ENCODE peak calls at places on chromosomes 1 and 21, in five cellular contexts. M, F, X, D and S are unnamed samples.

GRCh38 chr1:8353386-8353785 is 35.5 kb downstream of the SLC45A1 start:
- ATAC-seq in M (no peak), F (no peak), X (no peak), D (no peak), S (no peak)

GRCh38 chr21:17585875-17586450 is 26.7 kb downstream of the BTG3 start:
- ATAC-seq in M (no peak), F (peak), X (peak), D (peak), S (no peak)

GRCh38 chr1:93552751-93553455 is 105.0 kb downstream of the FNBP1L start:
- ATAC-seq in M (no peak), F (peak), X (no peak), D (peak), S (no peak)

GRCh38 chr1:51907079-51907702 is 28.7 kb upstream of the NRDC start:
- ATAC-seq in M (no peak), F (peak), X (peak), D (no peak), S (no peak)

GRCh38 chr1:101128211-101128727 is 102.7 kb upstream of the DPH5 start:
- ATAC-seq in M (no peak), F (peak), X (peak), D (peak), S (no peak)

GRCh38 chr1:162305969-162306368 is 70.7 kb downstream of the SPATA46 start:
- ATAC-seq in M (no peak), F (peak), X (peak), D (no peak), S (no peak)

GRCh38 chr1:78060857-78061563 is 15.2 kb downstream of the GIPC2 start:
- ATAC-seq in M (no peak), F (peak), X (peak), D (peak), S (no peak)

GRCh38 chr21:32515869-32516268 is 69.5 kb downstream of the TCP10L start:
- ATAC-seq in M (no peak), F (no peak), X (no peak), D (no peak), S (no peak)

GRCh38 chr1:94579876-94580294 is 38.3 kb upstream of the F3 start:
- ATAC-seq in M (peak), F (peak), X (no peak), D (peak), S (peak)

GRCh38 chr1:19185976-19186375 is 24.1 kb downstream of the UBR4 start:
- ATAC-seq in M (no peak), F (no peak), X (no peak), D (no peak), S (no peak)

GRCh38 chr1:29876902-29877301 is 640.6 kb downstream of the PTPRU start:
- ATAC-seq in M (no peak), F (no peak), X (peak), D (peak), S (no peak)

GRCh38 chr1:212035835-212036605 is 472 bp downstream of the DTL start:
- ATAC-seq in M (no peak), F (peak), X (peak), D (peak), S (no peak)

GRCh38 chr1:107450899-107451664 is 310.2 kb downstream of the NTNG1 start:
- ATAC-seq in M (no peak), F (no peak), X (peak), D (no peak), S (no peak)

GRCh38 chr1:174740248-174740990 is 259.3 kb upstream of the CACYBP start:
- ATAC-seq in M (no peak), F (no peak), X (peak), D (no peak), S (no peak)
- H3K27ac ChIP-seq in M (no peak), F (no peak), X (no peak), D (no peak), S (no peak)

DNA sequence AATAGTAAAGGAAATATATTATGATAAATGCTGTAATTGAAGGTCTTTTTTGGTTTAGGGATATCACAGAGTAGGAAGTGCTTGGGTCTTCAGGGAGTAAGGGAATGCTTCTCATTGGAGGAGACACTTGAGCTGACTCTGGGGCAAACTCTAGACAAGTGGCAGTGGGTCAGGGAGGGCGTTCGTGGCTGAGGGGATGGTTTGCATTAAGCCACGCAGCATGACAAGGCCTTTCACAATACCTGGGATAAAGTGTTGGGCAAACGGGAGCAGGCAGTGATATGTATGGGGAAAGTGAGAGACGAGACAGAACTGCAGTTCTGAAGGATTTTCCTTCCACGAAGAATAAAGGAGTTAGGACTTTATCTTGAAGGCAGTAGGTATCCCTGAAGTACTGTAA is 109.0 kb downstream of the PATJ start:
- ATAC-seq in M (no peak), F (no peak), X (no peak), D (no peak), S (no peak)
- TF ChIP-seq POLR2AphosphoS5 in M (no peak), F (no peak), X (no peak), D (no peak), S (no peak)

GRCh38 chr1:116690809-116691323 is 23.3 kb upstream of the IGSF3 start:
- ATAC-seq in M (no peak), F (no peak), X (no peak), D (no peak), S (no peak)
- TF ChIP-seq EP300 in M (no peak), F (no peak), X (no peak), D (no peak), S (no peak)

GRCh38 chr21:38806942-38807284 is 1.2 kb downstream of the ETS2 start:
- ATAC-seq in M (no peak), F (no peak), X (no peak), D (no peak), S (no peak)
- H3K27ac ChIP-seq in M (peak), F (peak), X (no peak), D (peak), S (peak)

DNA sequence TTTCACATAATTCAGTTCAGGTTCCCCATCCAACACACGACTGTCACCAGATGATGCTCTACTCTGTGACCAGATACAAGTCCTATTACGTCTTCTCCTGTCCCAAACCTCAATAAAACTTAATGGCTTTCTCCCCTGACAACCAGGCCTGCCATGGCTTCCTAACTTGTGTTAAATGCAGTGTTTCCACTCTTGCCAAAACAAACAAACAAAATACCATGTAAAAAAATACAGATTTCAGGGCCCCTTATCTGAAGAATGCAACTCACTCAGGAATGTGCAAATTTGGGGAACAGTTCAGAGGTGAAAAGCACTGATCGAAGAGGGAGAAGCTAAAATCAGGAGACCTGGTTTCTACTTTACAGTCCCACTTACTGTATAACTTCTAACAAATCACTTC is 863 bp upstream of the NUF2 start:
- ATAC-seq in M (no peak), F (no peak), X (no peak), D (no peak), S (no peak)
- TF ChIP-seq POLR2AphosphoS5 in M (no peak), F (no peak), X (no peak), D (no peak), S (no peak)

DNA sequence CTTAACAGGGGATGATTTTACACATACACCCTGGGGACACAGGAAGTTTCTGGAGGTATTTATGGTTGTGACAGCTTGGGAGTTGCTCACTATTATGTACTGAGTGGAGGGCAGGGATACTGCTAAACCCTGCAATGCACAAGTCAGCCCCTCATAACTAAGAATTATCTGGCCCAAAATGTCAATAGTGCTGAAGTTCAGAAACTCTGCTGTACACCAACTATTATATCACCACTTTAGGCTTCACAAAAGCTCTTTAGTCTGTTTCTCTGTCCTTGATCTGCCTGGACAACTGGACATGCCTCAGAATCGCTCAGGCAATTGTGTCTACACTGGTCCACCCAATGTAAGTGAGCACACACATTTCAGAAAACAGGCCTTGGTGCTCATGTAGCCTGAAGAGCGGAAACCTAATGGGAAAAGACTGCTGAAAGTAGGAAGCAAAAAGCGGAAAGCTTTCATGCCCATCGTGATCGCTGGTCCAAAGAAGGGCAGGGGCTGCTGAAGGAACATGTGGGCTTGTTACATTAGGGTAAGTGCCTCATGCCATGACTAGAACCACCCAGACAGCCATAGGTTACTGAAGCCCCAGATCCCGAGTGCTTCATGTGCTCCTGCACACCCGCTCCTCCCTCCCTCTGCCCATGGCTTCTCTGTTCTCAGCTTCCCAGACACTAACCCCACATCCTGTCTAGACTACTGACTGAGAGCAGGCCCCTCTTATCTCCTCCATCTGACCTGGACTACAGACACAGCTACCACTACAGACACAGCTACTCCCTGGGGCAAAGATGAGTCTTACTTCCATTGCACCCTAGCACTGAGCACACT is 73.5 kb downstream of the LRIG2 start:
- ATAC-seq in M (peak), F (peak), X (peak), D (peak), S (no peak)
- TF ChIP-seq EP300 in M (no peak), F (no peak), X (no peak), D (no peak), S (no peak)

DNA sequence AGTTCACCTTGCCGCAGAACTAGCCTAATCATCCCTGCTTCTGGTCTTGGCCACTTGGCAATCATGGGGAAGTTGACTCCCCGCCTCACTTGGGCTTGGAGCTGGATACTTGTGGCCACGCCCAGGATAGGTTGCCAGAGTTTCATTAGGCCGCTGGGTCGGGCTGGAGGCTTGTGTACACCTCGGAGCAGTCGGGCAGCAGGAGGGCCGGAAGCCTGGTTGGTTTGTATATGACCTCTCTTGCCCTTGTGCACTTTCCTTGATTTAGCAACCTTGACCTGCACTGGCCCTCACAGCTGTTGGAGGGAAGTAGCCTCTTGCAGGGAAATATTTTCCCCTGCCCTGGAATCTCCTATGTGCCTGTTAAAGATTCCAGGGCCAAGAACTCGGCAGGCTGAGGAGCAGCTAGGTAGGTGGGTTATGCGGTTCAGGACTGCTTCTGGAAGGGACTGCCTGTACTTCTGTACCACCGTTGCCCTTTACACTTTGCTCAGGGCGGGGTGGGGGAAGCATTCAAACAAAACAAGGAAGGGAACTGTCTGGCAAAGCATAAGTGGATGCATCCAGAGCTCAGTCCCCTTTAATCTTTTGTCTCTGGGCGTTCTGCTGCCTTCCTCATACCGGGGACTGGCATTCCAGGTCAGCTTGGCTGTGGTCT is 83.5 kb downstream of the UCK2 start:
- ATAC-seq in M (peak), F (peak), X (no peak), D (no peak), S (peak)
- H3K27ac ChIP-seq in M (peak), F (peak), X (no peak), D (no peak), S (peak)

GRCh38 chr1:204041232-204041767 is 31.6 kb upstream of the SOX13 start:
- ATAC-seq in M (no peak), F (peak), X (no peak), D (no peak), S (peak)
- TF ChIP-seq POLR2AphosphoS5 in M (no peak), F (no peak), X (no peak), D (no peak), S (no peak)

DNA sequence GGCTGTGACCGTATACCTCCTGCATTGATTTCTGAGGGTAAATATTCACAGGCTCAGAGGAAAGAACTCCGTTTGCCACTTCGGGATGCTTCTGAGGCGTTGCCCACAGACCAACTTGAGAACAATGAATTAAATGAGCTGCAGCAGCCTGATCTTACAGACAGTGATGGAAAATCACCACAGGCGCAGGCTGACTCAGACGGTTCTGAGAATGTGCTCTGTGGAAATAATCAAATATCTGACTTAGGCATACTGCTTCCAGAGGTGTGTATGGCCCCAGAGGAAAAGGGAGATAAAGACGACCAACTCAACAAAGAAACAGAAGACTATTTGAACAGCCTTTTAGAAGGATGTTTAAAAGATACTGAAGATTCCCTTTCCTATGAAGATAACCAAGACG is 76.7 kb upstream of the SCCPDH start:
- ATAC-seq in M (no peak), F (no peak), X (no peak), D (peak), S (peak)
- TF ChIP-seq EP300 in M (no peak), F (no peak), X (no peak), D (no peak), S (no peak)